ENCODE peak calls at places on chromosome 13, in five cellular contexts. K, A, Y, O and H are unnamed samples.

GRCh38 chr13:30301827-30302226 is 5.5 kb downstream of the KATNAL1 start:
- DNase-seq in Y (no peak), A (no peak), K (no peak), O (no peak), H (peak; percentile 21)

GRCh38 chr13:37070145-37070695 is 10.7 kb upstream of the SUPT20H start:
- DNase-seq in A (no peak), Y (no peak), O (no peak), K (no peak), H (no peak)

GRCh38 chr13:33799950-33800592 is 17.9 kb upstream of the RFC3 start:
- DNase-seq in K (no peak), Y (no peak), A (no peak), O (no peak), H (no peak)

GRCh38 chr13:46006688-46007452 is 45.7 kb downstream of the ZC3H13 start:
- DNase-seq in A (no peak), Y (no peak), K (no peak), O (no peak), H (no peak)

GRCh38 chr13:96075953-96076543 is 13.9 kb upstream of the HS6ST3 start:
- DNase-seq in A (no peak), K (no peak), Y (no peak), O (no peak), H (no peak)

GRCh38 chr13:63944896-63945295 is 2529.2 kb upstream of the PCDH20 start:
- DNase-seq in A (no peak), O (no peak), Y (no peak), K (no peak), H (no peak)

GRCh38 chr13:63901630-63902029 is 2486.0 kb upstream of the PCDH20 start:
- DNase-seq in Y (no peak), O (no peak), K (peak; percentile 55), A (no peak), H (no peak)

GRCh38 chr13:44415815-44416214 is 42.2 kb downstream of the SERP2 start:
- DNase-seq in O (peak; percentile 45), A (no peak), K (peak; percentile 65), Y (no peak), H (no peak)

GRCh38 chr13:96091164-96091931 is 1.4 kb downstream of the HS6ST3 start:
- DNase-seq in O (peak; percentile 82), K (peak; percentile 80), A (no peak), Y (peak; percentile 63), H (peak; percentile 14)

GRCh38 chr13:84672616-84673015 is 790.3 kb upstream of the SLITRK1 start:
- DNase-seq in K (no peak), O (no peak), A (no peak), Y (no peak), H (no peak)

GRCh38 chr13:91627952-91628739 is 229.7 kb downstream of the GPC5 start:
- DNase-seq in A (no peak), K (no peak), Y (no peak), O (no peak), H (no peak)

GRCh38 chr13:23268441-23268840 is 87.7 kb downstream of the SGCG start:
- DNase-seq in A (no peak), K (no peak), Y (no peak), O (no peak), H (no peak)

GRCh38 chr13:23271331-23271730 is 90.6 kb downstream of the SGCG start:
- DNase-seq in O (no peak), K (no peak), A (no peak), Y (no peak), H (no peak)

GRCh38 chr13:23279321-23279720 is 98.5 kb downstream of the SGCG start:
- DNase-seq in A (no peak), K (no peak), O (no peak), Y (no peak), H (no peak)

GRCh38 chr13:23273498-23273897 is 92.7 kb downstream of the SGCG start:
- DNase-seq in Y (no peak), A (no peak), O (no peak), K (no peak), H (no peak)
- H3K4me3 ChIP-seq in Y (no peak overlapping the region), A (no peak overlapping the region), O (no peak overlapping the region), K (no peak overlapping the region), H (no peak overlapping the region)

GRCh38 chr13:103799028-103799427 is 732.8 kb upstream of the SLC10A2 start:
- DNase-seq in A (no peak), O (no peak), Y (no peak), K (no peak), H (no peak)
- H3K9me3 ChIP-seq in A (no peaks in the 10 kb centered on the region), O (no peaks in the 10 kb centered on the region), Y (no peaks in the 10 kb centered on the region), K (no peaks in the 10 kb centered on the region), H (no peaks in the 10 kb centered on the region)

GRCh38 chr13:28376604-28377003 is 118.3 kb downstream of the FLT1 start:
- DNase-seq in Y (no peak), A (no peak), O (no peak), K (no peak), H (no peak)

GRCh38 chr13:28370448-28370847 is 124.5 kb downstream of the FLT1 start:
- DNase-seq in K (no peak), Y (no peak), O (no peak), A (no peak), H (no peak)

GRCh38 chr13:28375250-28375930 is 119.5 kb downstream of the FLT1 start:
- DNase-seq in Y (no peak), O (no peak), A (no peak), K (no peak), H (no peak)

GRCh38 chr13:28379371-28380083 is 115.4 kb downstream of the FLT1 start:
- DNase-seq in O (no peak), A (no peak), K (no peak), Y (no peak), H (no peak)

GRCh38 chr13:28373803-28374202 is 121.1 kb downstream of the FLT1 start:
- DNase-seq in O (no peak), K (no peak), A (no peak), Y (no peak), H (no peak)
- H3K27me3 ChIP-seq in O (no peaks in the 10 kb centered on the region), K (no peaks in the 10 kb centered on the region), A (no peaks in the 10 kb centered on the region), Y (no peaks in the 10 kb centered on the region), H (no peaks in the 10 kb centered on the region)

GRCh38 chr13:75489502-75490263 is 7.7 kb upstream of the TBC1D4 start:
- DNase-seq in A (no peak), Y (peak; percentile 83), O (no peak), K (no peak), H (peak; percentile 64)
- H3K4me3 ChIP-seq in A (no peak overlapping the region), Y (peak overlapping the region; percentile 4), O (no peak overlapping the region), K (no peak overlapping the region), H (peak overlapping the region; percentile 15)